ENCODE peak calls at places on chromosomes 2 and 18, in nine cellular contexts. One of them, this sample, is unnamed.
A peak's percentile ranks its signal among the peaks of the same experiment; 100 is the strongest.

GRCh38 chr2:11680901-11681721 is 11.1 kb upstream of the NTSR2 start:
- DNase-seq in PC-3: no peak
- DNase-seq in GM23338: no peak
- DNase-seq in HCT116: no peak
- DNase-seq in OCI-LY7: no peak
- DNase-seq in SK-N-SH: no peak
- DNase-seq in GM23248: no peak
- DNase-seq in MM.1S: no peak
- DNase-seq in neural progenitor cell: no peak
- DNase-seq in this sample: no peak

GRCh38 chr2:98212733-98213132 is 125.8 kb downstream of the VWA3B start:
- DNase-seq in PC-3: no peak
- DNase-seq in GM23338: no peak
- DNase-seq in HCT116: no peak
- DNase-seq in OCI-LY7: no peak
- DNase-seq in SK-N-SH: no peak
- DNase-seq in GM23248: no peak
- DNase-seq in MM.1S: no peak
- DNase-seq in neural progenitor cell: no peak
- DNase-seq in this sample: no peak

GRCh38 chr2:179981085-179981484 is 26.0 kb downstream of the CWC22 start:
- DNase-seq in PC-3: peak; percentile 93
- DNase-seq in GM23338: no peak
- DNase-seq in HCT116: no peak
- DNase-seq in OCI-LY7: no peak
- DNase-seq in SK-N-SH: no peak
- DNase-seq in GM23248: peak; percentile 71
- DNase-seq in MM.1S: no peak
- DNase-seq in neural progenitor cell: no peak
- DNase-seq in this sample: no peak

GRCh38 chr2:232236200-232236599 is 142.4 kb upstream of the ALPP start:
- DNase-seq in PC-3: peak; percentile 75
- DNase-seq in GM23338: no peak
- DNase-seq in HCT116: peak; percentile 46
- DNase-seq in OCI-LY7: no peak
- DNase-seq in SK-N-SH: no peak
- DNase-seq in GM23248: peak; percentile 26
- DNase-seq in MM.1S: no peak
- DNase-seq in neural progenitor cell: no peak
- DNase-seq in this sample: no peak

GRCh38 chr18:56358608-56359007 is 279.8 kb downstream of the TXNL1 start:
- DNase-seq in PC-3: peak; percentile 41
- DNase-seq in GM23338: peak; percentile 48
- DNase-seq in HCT116: no peak
- DNase-seq in OCI-LY7: no peak
- DNase-seq in SK-N-SH: no peak
- DNase-seq in GM23248: peak; percentile 7
- DNase-seq in MM.1S: no peak
- DNase-seq in neural progenitor cell: no peak
- DNase-seq in this sample: no peak

GRCh38 chr2:96952016-96952750 is 34.2 kb downstream of the FAM178B start:
- DNase-seq in PC-3: no peak
- DNase-seq in GM23338: no peak
- DNase-seq in HCT116: no peak
- DNase-seq in OCI-LY7: no peak
- DNase-seq in SK-N-SH: no peak
- DNase-seq in GM23248: no peak
- DNase-seq in MM.1S: no peak
- DNase-seq in neural progenitor cell: no peak
- DNase-seq in this sample: no peak

GRCh38 chr18:67379991-67380390 is 136.5 kb downstream of the DSEL start:
- DNase-seq in PC-3: no peak
- DNase-seq in GM23338: no peak
- DNase-seq in HCT116: no peak
- DNase-seq in OCI-LY7: no peak
- DNase-seq in SK-N-SH: no peak
- DNase-seq in GM23248: no peak
- DNase-seq in MM.1S: no peak
- DNase-seq in neural progenitor cell: no peak
- DNase-seq in this sample: no peak

GRCh38 chr2:230687498-230687897 is 25.1 kb upstream of the CAB39 start:
- DNase-seq in PC-3: peak; percentile 91
- DNase-seq in GM23338: no peak
- DNase-seq in HCT116: peak; percentile 64
- DNase-seq in OCI-LY7: no peak
- DNase-seq in SK-N-SH: no peak
- DNase-seq in GM23248: peak; percentile 75
- DNase-seq in MM.1S: no peak
- DNase-seq in neural progenitor cell: no peak
- DNase-seq in this sample: peak; percentile 68

GRCh38 chr2:159030674-159031380 is 62.4 kb downstream of the TANC1 start:
- DNase-seq in PC-3: peak; percentile 51
- DNase-seq in GM23338: peak; percentile 56
- DNase-seq in HCT116: peak; percentile 23
- DNase-seq in OCI-LY7: no peak
- DNase-seq in SK-N-SH: peak; percentile 59
- DNase-seq in GM23248: peak; percentile 52
- DNase-seq in MM.1S: no peak
- DNase-seq in neural progenitor cell: peak; percentile 44
- DNase-seq in this sample: peak; percentile 63

GRCh38 chr2:162014751-162015150 is 59.3 kb downstream of the DPP4 start:
- DNase-seq in PC-3: no peak
- DNase-seq in GM23338: no peak
- DNase-seq in HCT116: no peak
- DNase-seq in OCI-LY7: no peak
- DNase-seq in SK-N-SH: no peak
- DNase-seq in GM23248: no peak
- DNase-seq in MM.1S: no peak
- DNase-seq in neural progenitor cell: no peak
- DNase-seq in this sample: no peak

GRCh38 chr2:18402-19271 is 27.7 kb downstream of the FAM110C start:
- DNase-seq in PC-3: no peak
- DNase-seq in GM23338: peak; percentile 48
- DNase-seq in HCT116: no peak
- DNase-seq in OCI-LY7: no peak
- DNase-seq in SK-N-SH: peak; percentile 42
- DNase-seq in GM23248: no peak
- DNase-seq in MM.1S: no peak
- DNase-seq in neural progenitor cell: peak; percentile 12
- DNase-seq in this sample: no peak

GRCh38 chr2:241803387-241804325 is 5.3 kb upstream of the NEU4 start:
- DNase-seq in PC-3: no peak
- DNase-seq in GM23338: peak; percentile 82
- DNase-seq in HCT116: no peak
- DNase-seq in OCI-LY7: no peak
- DNase-seq in SK-N-SH: peak; percentile 75
- DNase-seq in GM23248: peak; percentile 60
- DNase-seq in MM.1S: no peak
- DNase-seq in neural progenitor cell: no peak
- DNase-seq in this sample: peak; percentile 59

GRCh38 chr18:62716679-62717058 is 1.3 kb downstream of the PHLPP1 start:
- DNase-seq in PC-3: peak; percentile 39
- DNase-seq in GM23338: peak; percentile 63
- DNase-seq in HCT116: no peak
- DNase-seq in OCI-LY7: peak; percentile 34
- DNase-seq in SK-N-SH: peak; percentile 77
- DNase-seq in GM23248: peak; percentile 56
- DNase-seq in MM.1S: peak; percentile 31
- DNase-seq in neural progenitor cell: peak; percentile 79
- DNase-seq in this sample: peak; percentile 78

GRCh38 chr2:33342171-33342570 is 134.3 kb upstream of the RASGRP3 start:
- DNase-seq in PC-3: peak; percentile 29
- DNase-seq in GM23338: no peak
- DNase-seq in HCT116: no peak
- DNase-seq in OCI-LY7: no peak
- DNase-seq in SK-N-SH: no peak
- DNase-seq in GM23248: no peak
- DNase-seq in MM.1S: no peak
- DNase-seq in neural progenitor cell: no peak
- DNase-seq in this sample: no peak

GRCh38 chr2:9771481-9772017 is 71.7 kb upstream of the TAF1B start:
- DNase-seq in PC-3: peak; percentile 20
- DNase-seq in GM23338: peak; percentile 58
- DNase-seq in HCT116: no peak
- DNase-seq in OCI-LY7: no peak
- DNase-seq in SK-N-SH: peak; percentile 63
- DNase-seq in GM23248: peak; percentile 94
- DNase-seq in MM.1S: no peak
- DNase-seq in neural progenitor cell: peak; percentile 56
- DNase-seq in this sample: peak; percentile 73

GRCh38 chr18:34647251-34647650 is 62.8 kb upstream of the DTNA start:
- DNase-seq in PC-3: no peak
- DNase-seq in GM23338: peak; percentile 89
- DNase-seq in HCT116: peak; percentile 23
- DNase-seq in OCI-LY7: peak; percentile 68
- DNase-seq in SK-N-SH: no peak
- DNase-seq in GM23248: no peak
- DNase-seq in MM.1S: no peak
- DNase-seq in neural progenitor cell: peak; percentile 19
- DNase-seq in this sample: no peak

GRCh38 chr2:235088608-235089020 is 136.8 kb downstream of the SH3BP4 start:
- DNase-seq in PC-3: no peak
- DNase-seq in GM23338: no peak
- DNase-seq in HCT116: no peak
- DNase-seq in OCI-LY7: no peak
- DNase-seq in SK-N-SH: no peak
- DNase-seq in GM23248: peak; percentile 12
- DNase-seq in MM.1S: no peak
- DNase-seq in neural progenitor cell: no peak
- DNase-seq in this sample: no peak
- TF ChIP-seq EZH2phosphoT487 in PC-3: no peak
- TF ChIP-seq EZH2phosphoT487 in GM23338: no peak
- TF ChIP-seq EZH2phosphoT487 in HCT116: no peak
- TF ChIP-seq EZH2phosphoT487 in OCI-LY7: no peak
- TF ChIP-seq EZH2phosphoT487 in SK-N-SH: no peak
- TF ChIP-seq EZH2phosphoT487 in GM23248: no peak
- TF ChIP-seq EZH2phosphoT487 in MM.1S: no peak
- TF ChIP-seq EZH2phosphoT487 in neural progenitor cell: no peak
- TF ChIP-seq EZH2phosphoT487 in this sample: no peak

GRCh38 chr2:109604597-109604996 is 9.2 kb downstream of the SEPTIN10 start:
- DNase-seq in PC-3: peak; percentile 86
- DNase-seq in GM23338: no peak
- DNase-seq in HCT116: peak; percentile 87
- DNase-seq in OCI-LY7: no peak
- DNase-seq in SK-N-SH: no peak
- DNase-seq in GM23248: peak; percentile 92
- DNase-seq in MM.1S: no peak
- DNase-seq in neural progenitor cell: no peak
- DNase-seq in this sample: peak; percentile 28
- H3K4me1 ChIP-seq in PC-3: peaks cover 40% of the 10 kb centered on the region
- H3K4me1 ChIP-seq in GM23338: peaks cover 34% of the 10 kb centered on the region
- H3K4me1 ChIP-seq in HCT116: peaks cover 47% of the 10 kb centered on the region
- H3K4me1 ChIP-seq in OCI-LY7: no peaks in the 10 kb centered on the region
- H3K4me1 ChIP-seq in SK-N-SH: peaks cover 32% of the 10 kb centered on the region
- H3K4me1 ChIP-seq in GM23248: peaks cover 48% of the 10 kb centered on the region
- H3K4me1 ChIP-seq in MM.1S: peaks cover 19% of the 10 kb centered on the region
- H3K4me1 ChIP-seq in neural progenitor cell: peaks cover 19% of the 10 kb centered on the region
- H3K4me1 ChIP-seq in this sample: no peaks in the 10 kb centered on the region

GRCh38 chr18:61503688-61504087 is 170.5 kb downstream of the CDH20 start:
- DNase-seq in PC-3: peak; percentile 20
- DNase-seq in GM23338: no peak
- DNase-seq in HCT116: no peak
- DNase-seq in OCI-LY7: no peak
- DNase-seq in SK-N-SH: no peak
- DNase-seq in GM23248: peak; percentile 14
- DNase-seq in MM.1S: no peak
- DNase-seq in neural progenitor cell: no peak
- DNase-seq in this sample: no peak

DNA sequence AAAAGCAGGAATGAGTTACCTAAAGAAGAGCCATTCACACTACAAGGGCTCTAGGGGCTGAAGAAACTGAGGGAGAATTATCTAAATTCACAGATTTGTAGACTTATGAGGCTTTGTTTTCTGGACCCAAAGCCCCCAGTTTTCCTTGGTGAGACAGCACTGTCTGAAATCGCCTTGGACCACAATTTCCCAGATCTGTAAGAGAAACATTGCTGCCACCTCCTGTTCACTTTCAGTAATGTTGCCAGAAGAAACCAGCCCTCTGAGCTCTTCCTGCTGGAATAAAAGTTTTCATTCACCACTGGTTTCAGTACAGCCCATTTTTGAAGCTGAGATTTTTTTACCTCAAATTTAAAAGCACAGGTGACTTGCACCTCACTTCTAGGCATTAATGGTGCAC is 169.2 kb downstream of the CDH20 start:
- DNase-seq in PC-3: peak; percentile 68
- DNase-seq in GM23338: peak; percentile 84
- DNase-seq in HCT116: peak; percentile 35
- DNase-seq in OCI-LY7: peak; percentile 19
- DNase-seq in SK-N-SH: peak; percentile 69
- DNase-seq in GM23248: peak; percentile 78
- DNase-seq in MM.1S: peak; percentile 34
- DNase-seq in neural progenitor cell: peak; percentile 82
- DNase-seq in this sample: peak; percentile 79
- TF ChIP-seq EZH2phosphoT487 in PC-3: no peak
- TF ChIP-seq EZH2phosphoT487 in GM23338: no peak
- TF ChIP-seq EZH2phosphoT487 in HCT116: no peak
- TF ChIP-seq EZH2phosphoT487 in OCI-LY7: no peak
- TF ChIP-seq EZH2phosphoT487 in SK-N-SH: no peak
- TF ChIP-seq EZH2phosphoT487 in GM23248: no peak
- TF ChIP-seq EZH2phosphoT487 in MM.1S: no peak
- TF ChIP-seq EZH2phosphoT487 in neural progenitor cell: no peak
- TF ChIP-seq EZH2phosphoT487 in this sample: no peak

DNA sequence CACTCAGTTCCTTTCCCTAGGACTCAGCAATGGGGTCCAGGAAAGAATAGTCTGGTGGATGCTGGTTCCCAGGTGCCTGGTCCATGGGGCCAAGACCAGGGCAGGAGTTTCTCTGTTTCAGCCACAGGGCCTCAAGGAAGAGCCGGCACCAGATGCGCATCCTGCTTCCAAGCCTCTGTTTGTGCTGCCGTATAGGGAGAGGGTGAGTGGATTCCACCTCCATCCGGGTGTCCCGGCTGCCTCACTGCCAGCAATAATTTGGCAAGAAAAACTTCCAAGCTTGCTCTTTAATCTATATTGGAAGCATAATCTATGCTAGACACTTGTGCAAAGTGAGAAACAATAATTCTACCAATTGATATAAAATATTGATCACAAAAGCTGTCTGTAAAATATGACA is 261.2 kb upstream of the HS6ST1 start:
- DNase-seq in PC-3: no peak
- DNase-seq in GM23338: no peak
- DNase-seq in HCT116: no peak
- DNase-seq in OCI-LY7: no peak
- DNase-seq in SK-N-SH: no peak
- DNase-seq in GM23248: no peak
- DNase-seq in MM.1S: no peak
- DNase-seq in neural progenitor cell: no peak
- DNase-seq in this sample: no peak
- H3K4me1 ChIP-seq in PC-3: peaks cover 5% of the 10 kb centered on the region
- H3K4me1 ChIP-seq in GM23338: no peaks in the 10 kb centered on the region
- H3K4me1 ChIP-seq in HCT116: no peaks in the 10 kb centered on the region
- H3K4me1 ChIP-seq in OCI-LY7: no peaks in the 10 kb centered on the region
- H3K4me1 ChIP-seq in SK-N-SH: no peaks in the 10 kb centered on the region
- H3K4me1 ChIP-seq in GM23248: peaks cover 13% of the 10 kb centered on the region
- H3K4me1 ChIP-seq in MM.1S: no peaks in the 10 kb centered on the region
- H3K4me1 ChIP-seq in neural progenitor cell: no peaks in the 10 kb centered on the region
- H3K4me1 ChIP-seq in this sample: no peaks in the 10 kb centered on the region

This sample was measured in hepatocyte.